ENCODE peak calls at places on chromosomes 3 and 15, in four cellular contexts. T, B, F and L are unnamed samples.

GRCh38 chr3:10223676-10224639 is 24.3 kb upstream of the TATDN2 start:
- DNase-seq in T (peak), B (no peak), F (no peak), L (no peak)

GRCh38 chr3:14767245-14767593 is 51.5 kb upstream of the FGD5 start:
- DNase-seq in T (no peak), B (no peak), F (no peak), L (no peak)

GRCh38 chr15:31236184-31237041 is 90.2 kb upstream of the KLF13 start:
- DNase-seq in T (no peak), B (no peak), F (peak), L (no peak)

GRCh38 chr3:197111685-197112084 is 82.1 kb upstream of the MELTF start:
- DNase-seq in T (no peak), B (no peak), F (no peak), L (no peak)

GRCh38 chr15:68052431-68052830 is 1.7 kb upstream of the PIAS1 start:
- DNase-seq in T (no peak), B (no peak), F (peak), L (no peak)

GRCh38 chr3:190072856-190073255 is 47.8 kb downstream of the P3H2 start:
- DNase-seq in T (no peak), B (no peak), F (no peak), L (no peak)

GRCh38 chr15:58528197-58528870 is 96.5 kb downstream of the LIPC start:
- DNase-seq in T (no peak), B (peak), F (peak), L (no peak)

GRCh38 chr3:188270423-188270972 is 116.5 kb downstream of the LPP start:
- DNase-seq in T (no peak), B (peak), F (peak), L (no peak)

GRCh38 chr3:58526124-58526957 is 10.6 kb downstream of the ACOX2 start:
- DNase-seq in T (no peak), B (peak), F (peak), L (no peak)

GRCh38 chr15:40295870-40296560 is 11.7 kb downstream of the PLCB2 start:
- DNase-seq in T (no peak), B (no peak), F (no peak), L (no peak)

GRCh38 chr15:79025201-79025600 is 65.4 kb downstream of the RASGRF1 start:
- DNase-seq in T (no peak), B (no peak), F (no peak), L (no peak)

GRCh38 chr3:177602601-177603136 is 405.4 kb upstream of the TBL1XR1 start:
- DNase-seq in T (no peak), B (peak), F (peak), L (no peak)

GRCh38 chr3:10933958-10934481 is 58.5 kb upstream of the SLC6A1 start:
- DNase-seq in T (no peak), B (no peak), F (peak), L (no peak)

GRCh38 chr3:185732782-185733181 is 92.1 kb downstream of the IGF2BP2 start:
- DNase-seq in T (no peak), B (peak), F (peak), L (no peak)

GRCh38 chr3:160450846-160451245 is 1.3 kb upstream of the TRIM59 start:
- DNase-seq in T (no peak), B (no peak), F (peak), L (no peak)

GRCh38 chr3:156723182-156723619 is 48.8 kb downstream of the TIPARP start:
- DNase-seq in T (no peak), B (no peak), F (peak), L (no peak)

GRCh38 chr3:188157971-188158370 is 4.0 kb downstream of the LPP start:
- DNase-seq in T (no peak), B (no peak), F (no peak), L (no peak)

GRCh38 chr3:196463804-196464203 is 31.6 kb upstream of the UBXN7 start:
- DNase-seq in T (no peak), B (no peak), F (no peak), L (no peak)

GRCh38 chr3:152977356-152977755 is 142.4 kb downstream of the P2RY1 start:
- DNase-seq in T (no peak), B (no peak), F (no peak), L (no peak)

GRCh38 chr15:52800852-52801747 is 11.0 kb upstream of the ONECUT1 start:
- DNase-seq in T (no peak), B (no peak), F (no peak), L (no peak)

GRCh38 chr3:71436337-71436736 is 147.2 kb downstream of the FOXP1 start:
- DNase-seq in T (no peak), B (no peak), F (no peak), L (no peak)

GRCh38 chr3:78848392-78849288 is 919.2 kb downstream of the ROBO1 start:
- DNase-seq in T (no peak), B (no peak), F (no peak), L (no peak)

GRCh38 chr3:20846792-20847191 is 660.8 kb upstream of the SGO1 start:
- DNase-seq in T (no peak), B (no peak), F (no peak), L (no peak)

GRCh38 chr15:82108489-82109078 is 62.8 kb upstream of the MEX3B start:
- DNase-seq in T (peak), B (peak), F (peak), L (no peak)

GRCh38 chr3:46076606-46077005 is 49.3 kb upstream of the XCR1 start:
- DNase-seq in T (no peak), B (no peak), F (peak), L (no peak)

GRCh38 chr3:72932416-72932815 is 44.6 kb downstream of the GXYLT2 start:
- DNase-seq in T (no peak), B (no peak), F (no peak), L (no peak)